ENCODE peak calls at places on chromosomes 11 and 22, in five cellular contexts. One of them, this sample, is unnamed. For H3K4me1 and H3K36me3, the result is how much of the 10 kb centered on the place peaks cover.

GRCh38 chr11:9639985-9640384 is 23.9 kb upstream of the SWAP70 start:
- DNase-seq in heart right ventricle: no peak
- DNase-seq in hepatocyte: no peak
- DNase-seq in heart left ventricle: no peak
- DNase-seq in stomach: no peak
- DNase-seq in this sample: no peak

GRCh38 chr11:117528061-117528780 is 200.6 kb downstream of the CEP164 start:
- DNase-seq in heart right ventricle: no peak
- DNase-seq in hepatocyte: no peak
- DNase-seq in heart left ventricle: no peak
- DNase-seq in stomach: no peak
- DNase-seq in this sample: no peak

GRCh38 chr11:122720482-122720881 is 65.0 kb downstream of the UBASH3B start:
- DNase-seq in heart right ventricle: no peak
- DNase-seq in hepatocyte: no peak
- DNase-seq in heart left ventricle: no peak
- DNase-seq in stomach: no peak
- DNase-seq in this sample: no peak

GRCh38 chr11:115463606-115464005 is 40.6 kb downstream of the CADM1 start:
- DNase-seq in heart right ventricle: no peak
- DNase-seq in hepatocyte: no peak
- DNase-seq in heart left ventricle: no peak
- DNase-seq in stomach: no peak
- DNase-seq in this sample: no peak

GRCh38 chr11:103433380-103433779 is 324.2 kb downstream of the DYNC2H1 start:
- DNase-seq in heart right ventricle: no peak
- DNase-seq in hepatocyte: no peak
- DNase-seq in heart left ventricle: no peak
- DNase-seq in stomach: no peak
- DNase-seq in this sample: no peak

GRCh38 chr11:130815074-130815802 is 101.0 kb downstream of the SNX19 start:
- DNase-seq in heart right ventricle: no peak
- DNase-seq in hepatocyte: peak
- DNase-seq in heart left ventricle: no peak
- DNase-seq in stomach: no peak
- DNase-seq in this sample: no peak

GRCh38 chr22:32202539-32203180 is 2.2 kb downstream of the RFPL2 start:
- DNase-seq in heart right ventricle: peak
- DNase-seq in hepatocyte: peak
- DNase-seq in heart left ventricle: no peak
- DNase-seq in stomach: peak
- DNase-seq in this sample: peak

GRCh38 chr11:33515347-33515746 is 185.3 kb downstream of the C11orf91 start:
- DNase-seq in heart right ventricle: peak
- DNase-seq in hepatocyte: no peak
- DNase-seq in heart left ventricle: no peak
- DNase-seq in stomach: no peak
- DNase-seq in this sample: no peak

GRCh38 chr11:112174789-112175595 is at the start of gene BCO2:
- DNase-seq in heart right ventricle: peak
- DNase-seq in hepatocyte: peak
- DNase-seq in heart left ventricle: peak
- DNase-seq in stomach: peak
- DNase-seq in this sample: peak

GRCh38 chr11:11577246-11577855 is 44.5 kb downstream of the GALNT18 start:
- DNase-seq in heart right ventricle: peak
- DNase-seq in hepatocyte: no peak
- DNase-seq in heart left ventricle: no peak
- DNase-seq in stomach: no peak
- DNase-seq in this sample: no peak

GRCh38 chr11:2510626-2511402 is 66.0 kb downstream of the KCNQ1 start:
- DNase-seq in heart right ventricle: no peak
- DNase-seq in hepatocyte: peak
- DNase-seq in heart left ventricle: peak
- DNase-seq in stomach: peak
- DNase-seq in this sample: no peak

GRCh38 chr11:76654310-76654851 is 16.2 kb downstream of the LRRC32 start:
- DNase-seq in heart right ventricle: peak
- DNase-seq in hepatocyte: peak
- DNase-seq in heart left ventricle: no peak
- DNase-seq in stomach: peak
- DNase-seq in this sample: peak

DNA sequence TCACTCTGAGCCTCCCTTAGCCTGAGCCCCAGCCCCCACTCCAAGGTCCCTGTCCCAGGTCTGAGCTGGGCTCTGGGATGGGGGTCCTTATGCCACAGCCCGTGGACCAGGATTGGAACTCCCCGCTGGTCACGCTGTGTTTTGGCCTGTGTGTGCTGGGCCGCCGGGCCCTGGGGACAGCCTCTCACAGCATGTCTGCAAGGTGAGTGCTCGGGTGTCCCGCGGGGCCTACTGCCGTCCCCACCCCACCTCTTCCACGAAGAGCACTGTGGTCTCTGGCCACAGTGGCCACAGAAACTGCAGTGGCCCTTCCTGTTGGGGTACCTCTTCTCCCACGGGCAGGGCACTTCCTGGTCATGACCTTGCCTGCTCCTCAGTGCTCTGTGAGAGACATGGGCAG is 3.5 kb upstream of the SIPA1 start:
- DNase-seq in heart right ventricle: no peak
- DNase-seq in hepatocyte: no peak
- DNase-seq in heart left ventricle: peak
- DNase-seq in stomach: no peak
- DNase-seq in this sample: no peak
- H3K4me1 ChIP-seq in heart right ventricle: under half
- H3K4me1 ChIP-seq in hepatocyte: under half
- H3K4me1 ChIP-seq in heart left ventricle: under half
- H3K4me1 ChIP-seq in stomach: under half
- H3K4me1 ChIP-seq in this sample: under half

GRCh38 chr11:3747704-3748103 is 49.6 kb downstream of the NUP98 start:
- DNase-seq in heart right ventricle: no peak
- DNase-seq in hepatocyte: peak
- DNase-seq in heart left ventricle: no peak
- DNase-seq in stomach: no peak
- DNase-seq in this sample: no peak
- H3K36me3 ChIP-seq in heart right ventricle: under half
- H3K36me3 ChIP-seq in hepatocyte: under half
- H3K36me3 ChIP-seq in heart left ventricle: under half
- H3K36me3 ChIP-seq in stomach: half or more
- H3K36me3 ChIP-seq in this sample: under half

DNA sequence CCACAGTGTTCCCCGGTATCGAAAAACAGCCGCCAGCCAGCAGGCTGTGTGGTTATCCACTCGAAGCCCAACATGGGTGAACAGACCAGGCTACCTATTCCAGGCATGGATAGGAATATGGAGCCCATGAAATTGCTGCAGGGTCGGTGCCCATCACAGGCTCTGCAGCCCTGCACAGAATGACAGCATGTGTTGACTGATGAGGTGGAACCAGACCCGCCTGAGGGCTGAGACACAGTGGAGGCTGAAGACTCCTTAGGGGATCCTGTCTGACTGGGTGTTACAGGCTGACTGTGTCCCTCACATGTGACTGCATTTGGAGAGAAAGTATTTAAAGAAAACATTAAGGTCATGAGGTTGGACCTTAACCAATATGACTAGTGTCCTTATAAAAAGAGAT is 6.2 kb upstream of the YPEL1 start:
- DNase-seq in heart right ventricle: no peak
- DNase-seq in hepatocyte: no peak
- DNase-seq in heart left ventricle: no peak
- DNase-seq in stomach: no peak
- DNase-seq in this sample: no peak
- TF ChIP-seq CTCF in heart right ventricle: no peak
- TF ChIP-seq CTCF in hepatocyte: no peak
- TF ChIP-seq CTCF in heart left ventricle: no peak
- TF ChIP-seq CTCF in stomach: no peak
- TF ChIP-seq CTCF in this sample: no peak

DNA sequence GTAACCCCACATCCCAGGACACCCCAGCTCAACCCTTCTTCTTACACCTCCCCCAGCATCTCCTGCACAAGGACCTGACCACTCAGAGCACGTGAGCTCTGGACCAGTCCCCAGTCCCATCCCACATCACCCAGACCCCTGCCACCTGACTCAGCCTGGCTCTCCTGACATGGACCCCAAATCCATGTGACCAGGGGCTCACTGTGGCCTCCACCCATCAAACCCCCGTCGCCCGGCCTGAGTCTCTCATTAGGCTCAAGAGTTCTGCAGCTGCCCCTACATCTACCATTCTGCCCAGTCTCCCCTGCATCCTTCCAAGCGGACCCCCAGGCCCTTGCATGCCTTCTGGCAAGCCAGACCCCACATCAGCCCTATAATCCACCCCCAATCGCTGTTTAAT is 1.9 kb upstream of the LIF start:
- DNase-seq in heart right ventricle: no peak
- DNase-seq in hepatocyte: no peak
- DNase-seq in heart left ventricle: no peak
- DNase-seq in stomach: no peak
- DNase-seq in this sample: no peak
- H3K4me1 ChIP-seq in heart right ventricle: half or more
- H3K4me1 ChIP-seq in hepatocyte: under half
- H3K4me1 ChIP-seq in heart left ventricle: under half
- H3K4me1 ChIP-seq in stomach: half or more
- H3K4me1 ChIP-seq in this sample: under half

DNA sequence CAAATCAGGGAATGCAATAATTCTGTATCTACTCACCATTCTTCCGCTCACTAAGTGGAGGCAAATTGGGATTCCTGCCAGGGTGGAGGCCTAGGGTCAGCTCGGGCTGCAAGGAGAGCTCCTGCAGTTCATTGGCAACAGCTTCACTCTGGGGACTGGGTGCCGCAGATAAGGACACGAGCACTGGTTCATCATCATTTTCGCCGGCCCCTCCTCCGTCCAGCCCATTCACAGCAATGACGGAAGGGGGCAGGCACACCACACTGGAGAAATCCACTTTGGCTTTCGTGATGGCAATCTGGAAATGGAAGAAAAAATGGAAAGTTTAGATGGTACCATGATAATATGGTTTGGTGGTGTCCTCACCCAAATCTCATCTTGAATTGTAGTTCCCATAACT is 84.4 kb downstream of the MRTFA start:
- DNase-seq in heart right ventricle: peak
- DNase-seq in hepatocyte: no peak
- DNase-seq in heart left ventricle: peak
- DNase-seq in stomach: no peak
- DNase-seq in this sample: no peak
- H3K36me3 ChIP-seq in heart right ventricle: under half
- H3K36me3 ChIP-seq in hepatocyte: under half
- H3K36me3 ChIP-seq in heart left ventricle: under half
- H3K36me3 ChIP-seq in stomach: under half
- H3K36me3 ChIP-seq in this sample: under half

DNA sequence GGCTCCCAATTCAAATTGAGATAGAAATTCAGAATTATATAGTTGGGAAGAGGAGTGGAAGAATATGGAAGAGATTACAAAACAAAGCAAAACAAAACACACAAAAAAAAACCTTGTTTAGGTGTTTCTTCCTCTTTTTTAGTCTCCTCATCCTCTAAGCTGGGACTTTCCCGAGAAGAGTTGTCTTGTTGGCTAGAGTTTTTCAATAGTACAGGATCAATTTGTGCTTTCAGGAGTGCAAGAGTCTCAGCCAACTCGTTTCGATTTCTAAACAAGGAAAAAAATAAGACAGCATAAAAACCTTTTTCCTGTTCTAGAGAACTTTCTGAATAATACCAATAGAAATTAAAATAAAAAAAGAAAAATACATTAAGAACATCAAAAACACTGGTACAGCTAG is 87.8 kb upstream of the CLNS1A start:
- DNase-seq in heart right ventricle: no peak
- DNase-seq in hepatocyte: no peak
- DNase-seq in heart left ventricle: no peak
- DNase-seq in stomach: no peak
- DNase-seq in this sample: no peak
- TF ChIP-seq CTCF in heart right ventricle: no peak
- TF ChIP-seq CTCF in hepatocyte: no peak
- TF ChIP-seq CTCF in heart left ventricle: no peak
- TF ChIP-seq CTCF in stomach: no peak
- TF ChIP-seq CTCF in this sample: no peak